ENCODE peak calls at places on chromosomes 12 and 14, in five cellular contexts. C is pancreas; X is left ventricle myocardium inferior; R is CD4-positive, alpha-beta memory T cell; N is transverse colon. P is an unnamed sample. For H3K4me1 and H3K9me3, the result is how much of the 10 kb centered on the place peaks cover.

GRCh38 chr12:57133013-57133569 is 4.8 kb downstream of the LRP1 start:
- DNase-seq in C (no peak), X (no peak), R (no peak), N (peak), P (no peak)

GRCh38 chr12:11823593-11823992 is 174.1 kb downstream of the ETV6 start:
- DNase-seq in C (no peak), X (no peak), R (no peak), N (no peak), P (no peak)

GRCh38 chr12:71476513-71476912 is 36.9 kb downstream of the LGR5 start:
- DNase-seq in C (no peak), X (no peak), R (no peak), N (no peak), P (no peak)

GRCh38 chr12:95601626-95602025 is 50.4 kb upstream of the USP44 start:
- DNase-seq in C (no peak), X (no peak), R (no peak), N (no peak), P (no peak)

GRCh38 chr14:53020193-53020932 is 69.5 kb upstream of the FERMT2 start:
- DNase-seq in C (no peak), X (no peak), R (no peak), N (no peak), P (no peak)

GRCh38 chr12:7797698-7798398 is 8.6 kb downstream of the NANOG start:
- DNase-seq in C (no peak), X (no peak), R (no peak), N (no peak), P (no peak)

GRCh38 chr12:109721276-109721675 is 7.7 kb downstream of the FAM222A start:
- DNase-seq in C (peak), X (peak), R (no peak), N (no peak), P (no peak)

GRCh38 chr14:33218030-33218429 is 279.4 kb downstream of the NPAS3 start:
- DNase-seq in C (no peak), X (no peak), R (no peak), N (no peak), P (no peak)

GRCh38 chr12:51139292-51139844 is 33.6 kb downstream of the TFCP2 start:
- DNase-seq in C (no peak), X (no peak), R (no peak), N (no peak), P (no peak)

GRCh38 chr12:65334534-65334933 is 56.1 kb downstream of the MSRB3 start:
- DNase-seq in C (no peak), X (no peak), R (no peak), N (no peak), P (no peak)

GRCh38 chr12:12007001-12007712 is 63.6 kb upstream of the BCL2L14 start:
- DNase-seq in C (no peak), X (no peak), R (no peak), N (no peak), P (peak)

GRCh38 chr12:60174476-60174875 is 578.6 kb downstream of the SLC16A7 start:
- DNase-seq in C (no peak), X (no peak), R (no peak), N (no peak), P (no peak)

GRCh38 chr12:60172696-60173095 is 576.9 kb downstream of the SLC16A7 start:
- DNase-seq in C (no peak), X (no peak), R (no peak), N (no peak), P (no peak)

GRCh38 chr12:60173213-60174170 is 577.7 kb downstream of the SLC16A7 start:
- DNase-seq in C (no peak), X (no peak), R (no peak), N (no peak), P (no peak)

GRCh38 chr12:60176891-60177290 is 581.1 kb downstream of the SLC16A7 start:
- DNase-seq in C (no peak), X (no peak), R (no peak), N (no peak), P (no peak)

GRCh38 chr12:60174914-60175313 is 579.1 kb downstream of the SLC16A7 start:
- DNase-seq in C (no peak), X (no peak), R (no peak), N (no peak), P (no peak)
- H3K4me1 ChIP-seq in C (under half), X (under half), R (under half), N (under half), P (under half)

GRCh38 chr12:85805654-85806053 is 30.6 kb downstream of the RASSF9 start:
- DNase-seq in C (no peak), X (no peak), R (no peak), N (no peak), P (no peak)
- H3K4me3 ChIP-seq in C (no peak), X (no peak), R (no peak), N (no peak), P (no peak)

GRCh38 chr12:46857486-46857885 is 31.7 kb upstream of the SLC38A4 start:
- DNase-seq in C (no peak), X (no peak), R (no peak), N (no peak), P (no peak)

GRCh38 chr12:46855760-46856159 is 30.0 kb upstream of the SLC38A4 start:
- DNase-seq in C (no peak), X (no peak), R (no peak), N (no peak), P (no peak)

GRCh38 chr12:46858368-46858767 is 32.6 kb upstream of the SLC38A4 start:
- DNase-seq in C (no peak), X (no peak), R (no peak), N (no peak), P (no peak)
- H3K9me3 ChIP-seq in C (under half), X (half or more), R (under half), N (under half), P (under half)

GRCh38 chr12:89346741-89347324 is 5.5 kb downstream of the DUSP6 start:
- DNase-seq in C (no peak), X (peak), R (no peak), N (no peak), P (no peak)
- H3K4me1 ChIP-seq in C (under half), X (half or more), R (half or more), N (under half), P (under half)

DNA sequence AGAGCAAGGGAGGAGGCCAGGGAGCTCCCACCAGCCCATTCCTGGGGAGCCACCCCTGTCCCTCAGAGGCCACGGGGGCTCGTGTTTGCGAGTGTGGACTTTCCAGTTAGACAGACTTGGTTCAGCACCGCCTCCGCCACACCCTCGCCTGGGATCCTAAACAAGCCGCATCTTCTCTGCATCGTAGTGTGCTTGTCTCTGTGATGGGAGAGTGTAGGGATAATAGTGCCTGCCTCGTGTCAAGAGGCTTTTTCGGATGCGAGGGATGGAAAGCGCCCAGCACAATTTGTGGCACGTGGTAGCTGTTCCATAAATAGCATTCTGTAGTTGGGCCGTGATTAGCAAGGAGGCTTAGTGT is 1.3 kb upstream of the PPP1R13B start:
- DNase-seq in C (peak), X (no peak), R (no peak), N (peak), P (no peak)
- H3K4me3 ChIP-seq in C (peak), X (peak), R (no peak), N (peak), P (no peak)

DNA sequence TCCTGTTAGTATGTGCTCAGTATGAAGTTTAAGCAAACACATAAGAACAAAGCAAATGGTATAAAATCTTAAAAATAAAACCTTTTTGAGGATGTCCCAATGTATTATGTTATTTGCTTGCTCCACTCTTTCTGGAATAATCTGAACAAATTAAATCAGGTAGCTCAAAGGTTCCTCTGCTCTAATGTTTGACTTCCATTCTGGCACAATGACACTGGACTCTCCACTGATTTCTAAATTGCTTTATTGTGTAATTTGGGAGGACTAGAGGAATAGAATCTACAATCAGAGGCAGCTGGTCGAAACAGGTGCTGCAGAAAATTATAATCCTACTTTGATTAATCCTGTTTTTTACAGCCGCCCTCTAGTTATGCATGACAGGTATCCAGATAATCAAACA is 523.7 kb upstream of the FOXG1 start:
- DNase-seq in C (no peak), X (no peak), R (no peak), N (no peak), P (no peak)
- H3K9me3 ChIP-seq in C (under half), X (under half), R (under half), N (under half), P (under half)

GRCh38 chr12:49089831-49090773 is 4.5 kb downstream of the DHH start:
- DNase-seq in C (peak), X (peak), R (no peak), N (no peak), P (no peak)
- H3K4me1 ChIP-seq in C (under half), X (half or more), R (half or more), N (under half), P (half or more)

GRCh38 chr14:34935552-34935951 is 47.2 kb upstream of the SRP54 start:
- DNase-seq in C (no peak), X (no peak), R (no peak), N (no peak), P (no peak)

GRCh38 chr14:34933301-34933700 is 49.5 kb upstream of the SRP54 start:
- DNase-seq in C (no peak), X (no peak), R (no peak), N (no peak), P (no peak)

GRCh38 chr14:34937442-34937841 is 45.4 kb upstream of the SRP54 start:
- DNase-seq in C (no peak), X (no peak), R (no peak), N (no peak), P (no peak)
- H3K4me3 ChIP-seq in C (no peak), X (no peak), R (no peak), N (no peak), P (no peak)

GRCh38 chr14:28058012-28058296 is 708.6 kb upstream of the FOXG1 start:
- DNase-seq in C (no peak), X (no peak), R (no peak), N (no peak), P (no peak)

GRCh38 chr14:28055008-28055407 is 711.6 kb upstream of the FOXG1 start:
- DNase-seq in C (no peak), X (no peak), R (no peak), N (no peak), P (no peak)

GRCh38 chr14:28057286-28058011 is 709.1 kb upstream of the FOXG1 start:
- DNase-seq in C (no peak), X (no peak), R (no peak), N (no peak), P (no peak)

GRCh38 chr14:28052251-28052650 is 714.3 kb upstream of the FOXG1 start:
- DNase-seq in C (no peak), X (no peak), R (no peak), N (no peak), P (no peak)
- H3K9me3 ChIP-seq in C (under half), X (under half), R (under half), N (under half), P (under half)

GRCh38 chr14:99244299-99244959 is 27.6 kb downstream of the BCL11B start:
- DNase-seq in C (no peak), X (no peak), R (no peak), N (no peak), P (no peak)

GRCh38 chr14:99242238-99242637 is 29.8 kb downstream of the BCL11B start:
- DNase-seq in C (no peak), X (no peak), R (no peak), N (no peak), P (no peak)

GRCh38 chr14:99241314-99242035 is 30.5 kb downstream of the BCL11B start:
- DNase-seq in C (no peak), X (no peak), R (peak), N (no peak), P (no peak)

GRCh38 chr14:99244960-99245340 is 27.0 kb downstream of the BCL11B start:
- DNase-seq in C (no peak), X (no peak), R (no peak), N (no peak), P (no peak)

DNA sequence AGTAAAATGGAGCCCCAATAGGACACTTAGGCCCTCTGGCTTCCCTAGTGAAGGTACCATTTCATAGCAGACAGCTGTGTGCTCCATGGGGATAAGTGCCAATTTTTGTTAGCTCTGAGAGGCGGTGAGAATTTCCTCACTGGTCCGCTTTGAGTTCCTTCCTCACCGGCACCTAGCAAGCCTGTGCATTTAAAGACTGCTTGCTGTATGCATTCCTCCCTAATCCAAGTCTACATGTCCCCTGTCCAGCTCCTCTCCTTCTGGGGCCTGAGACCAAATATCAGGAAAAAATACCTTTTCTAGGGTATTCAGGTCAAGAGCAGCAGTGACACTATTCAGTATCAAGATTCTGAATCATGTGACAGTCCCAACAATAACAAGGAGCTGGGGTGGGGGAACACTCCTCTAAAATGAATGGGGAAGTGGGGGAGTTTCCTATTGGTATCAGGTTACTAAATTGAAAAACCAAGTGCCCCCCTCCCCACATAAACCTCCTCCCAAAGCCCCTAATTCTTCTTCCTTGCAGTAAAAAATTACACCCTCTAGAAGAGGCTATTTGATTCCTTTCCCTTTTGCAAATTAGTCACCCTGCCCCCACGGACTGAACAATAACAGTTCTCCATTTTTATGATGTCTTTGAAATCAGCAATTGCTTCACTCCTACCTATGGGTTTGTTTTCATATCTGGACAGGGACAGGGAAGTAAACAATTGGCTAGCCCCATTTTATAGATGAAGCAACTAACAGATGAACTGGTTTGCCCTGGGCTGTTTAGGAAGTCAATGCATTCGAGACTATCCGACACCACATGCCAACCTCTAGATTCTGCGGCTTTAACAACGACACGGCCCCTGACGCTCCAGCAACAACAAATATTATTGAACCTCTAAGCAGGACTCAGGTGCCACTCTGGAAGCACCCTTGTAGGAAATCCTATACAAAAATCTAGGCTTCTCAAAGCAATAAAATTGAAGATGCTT is 28.9 kb downstream of the BCL11B start:
- DNase-seq in C (no peak), X (no peak), R (peak), N (no peak), P (no peak)
- H3K4me1 ChIP-seq in C (under half), X (under half), R (half or more), N (under half), P (half or more)

P was measured in effector memory CD4-positive, alpha-beta T cell.